ENCODE peak calls at places on chromosomes 3 and 15, in four cellular contexts. One of them, this sample, is unnamed.
A peak's percentile ranks its signal among the peaks of the same experiment; 100 is the strongest.

GRCh38 chr3:45105855-45106655 is 40.1 kb downstream of the CDCP1 start:
- DNase-seq in uterus: no peak
- DNase-seq in MCF 10A: peak; percentile 58
- DNase-seq in WTC11: no peak
- DNase-seq in this sample: no peak

GRCh38 chr3:49140080-49140479 is 7.2 kb upstream of the LAMB2 start:
- DNase-seq in uterus: no peak
- DNase-seq in WTC11: no peak
- DNase-seq in MCF 10A: no peak
- DNase-seq in this sample: no peak

GRCh38 chr3:196661400-196661799 is 21.9 kb downstream of the NRROS start:
- DNase-seq in uterus: no peak
- DNase-seq in WTC11: no peak
- DNase-seq in MCF 10A: no peak
- DNase-seq in this sample: no peak

GRCh38 chr3:176840604-176841287 is 356.5 kb downstream of the TBL1XR1 start:
- DNase-seq in WTC11: no peak
- DNase-seq in MCF 10A: no peak
- DNase-seq in uterus: no peak
- DNase-seq in this sample: no peak

GRCh38 chr15:75213768-75214221 is 12.1 kb downstream of the C15orf39 start:
- DNase-seq in MCF 10A: no peak
- DNase-seq in WTC11: no peak
- DNase-seq in uterus: no peak
- DNase-seq in this sample: no peak

GRCh38 chr15:63623231-63623969 is 26.2 kb downstream of the FBXL22 start:
- DNase-seq in uterus: no peak
- DNase-seq in WTC11: no peak
- DNase-seq in MCF 10A: no peak
- DNase-seq in this sample: no peak

GRCh38 chr3:8555705-8556314 is 54.2 kb downstream of the LMCD1 start:
- DNase-seq in uterus: no peak
- DNase-seq in MCF 10A: no peak
- DNase-seq in WTC11: no peak
- DNase-seq in this sample: no peak

GRCh38 chr3:27387625-27388024 is 18.4 kb upstream of the NEK10 start:
- DNase-seq in WTC11: peak; percentile 14
- DNase-seq in MCF 10A: no peak
- DNase-seq in uterus: no peak
- DNase-seq in this sample: no peak

GRCh38 chr15:51982013-51982769 is 10.6 kb upstream of the LEO1 start:
- DNase-seq in uterus: peak; percentile 22
- DNase-seq in WTC11: no peak
- DNase-seq in MCF 10A: peak; percentile 78
- DNase-seq in this sample: peak; percentile 22

GRCh38 chr3:115077501-115078250 is 69.4 kb downstream of the ZBTB20 start:
- DNase-seq in WTC11: no peak
- DNase-seq in uterus: no peak
- DNase-seq in MCF 10A: no peak
- DNase-seq in this sample: no peak

GRCh38 chr3:8712871-8713360 is 20.7 kb upstream of the CAV3 start:
- DNase-seq in MCF 10A: no peak
- DNase-seq in WTC11: no peak
- DNase-seq in uterus: no peak
- DNase-seq in this sample: no peak

GRCh38 chr3:107217161-107217560 is 160.1 kb upstream of the CCDC54 start:
- DNase-seq in uterus: no peak
- DNase-seq in WTC11: no peak
- DNase-seq in MCF 10A: peak; percentile 92
- DNase-seq in this sample: no peak

GRCh38 chr3:5047764-5048163 is 68.5 kb downstream of the BHLHE40 start:
- DNase-seq in uterus: no peak
- DNase-seq in WTC11: no peak
- DNase-seq in MCF 10A: no peak
- DNase-seq in this sample: no peak

GRCh38 chr3:128619146-128619890 is 31.3 kb downstream of the RPN1 start:
- DNase-seq in uterus: no peak
- DNase-seq in MCF 10A: peak; percentile 79
- DNase-seq in WTC11: no peak
- DNase-seq in this sample: no peak

GRCh38 chr3:142022381-142022780 is 127.0 kb downstream of the TFDP2 start:
- DNase-seq in WTC11: no peak
- DNase-seq in MCF 10A: no peak
- DNase-seq in uterus: no peak
- DNase-seq in this sample: no peak

GRCh38 chr3:134372405-134373277 is 1.6 kb downstream of the AMOTL2 start:
- DNase-seq in WTC11: no peak
- DNase-seq in uterus: no peak
- DNase-seq in MCF 10A: no peak
- DNase-seq in this sample: no peak

GRCh38 chr3:23129817-23130216 is 73.3 kb upstream of the UBE2E2 start:
- DNase-seq in MCF 10A: no peak
- DNase-seq in WTC11: no peak
- DNase-seq in uterus: no peak
- DNase-seq in this sample: no peak

GRCh38 chr3:168216851-168217250 is 121.1 kb upstream of the GOLIM4 start:
- DNase-seq in uterus: no peak
- DNase-seq in MCF 10A: no peak
- DNase-seq in WTC11: no peak
- DNase-seq in this sample: no peak

GRCh38 chr3:187519428-187519890 is 150.7 kb downstream of the SST start:
- DNase-seq in uterus: no peak
- DNase-seq in WTC11: peak; percentile 35
- DNase-seq in MCF 10A: no peak
- DNase-seq in this sample: no peak

GRCh38 chr15:66095871-66096710 is 157.5 kb downstream of the MEGF11 start:
- DNase-seq in MCF 10A: no peak
- DNase-seq in uterus: no peak
- DNase-seq in WTC11: no peak
- DNase-seq in this sample: no peak

GRCh38 chr3:13012228-13012691 is 61.0 kb downstream of the IQSEC1 start:
- DNase-seq in MCF 10A: no peak
- DNase-seq in uterus: no peak
- DNase-seq in WTC11: no peak
- DNase-seq in this sample: no peak

GRCh38 chr3:9930804-9931418 is 2.7 kb upstream of the CRELD1 start:
- DNase-seq in WTC11: no peak
- DNase-seq in uterus: no peak
- DNase-seq in MCF 10A: no peak
- DNase-seq in this sample: no peak

GRCh38 chr15:91954211-91954804 is 100.8 kb downstream of the SLCO3A1 start:
- DNase-seq in WTC11: no peak
- DNase-seq in MCF 10A: no peak
- DNase-seq in uterus: no peak
- DNase-seq in this sample: no peak

GRCh38 chr15:60255390-60255789 is 142.4 kb downstream of the ANXA2 start:
- DNase-seq in MCF 10A: peak; percentile 85
- DNase-seq in uterus: no peak
- DNase-seq in WTC11: no peak
- DNase-seq in this sample: no peak

GRCh38 chr15:69225355-69226027 is 65.1 kb downstream of the GLCE start:
- DNase-seq in MCF 10A: peak; percentile 25
- DNase-seq in uterus: no peak
- DNase-seq in WTC11: no peak
- DNase-seq in this sample: no peak

GRCh38 chr3:109944836-109945235 is 607.5 kb upstream of the DPPA4 start:
- DNase-seq in MCF 10A: no peak
- DNase-seq in WTC11: no peak
- DNase-seq in uterus: no peak
- DNase-seq in this sample: no peak

GRCh38 chr3:176120507-176120906 is 1076.8 kb downstream of the TBL1XR1 start:
- DNase-seq in MCF 10A: no peak
- DNase-seq in uterus: no peak
- DNase-seq in WTC11: no peak
- DNase-seq in this sample: no peak

DNA sequence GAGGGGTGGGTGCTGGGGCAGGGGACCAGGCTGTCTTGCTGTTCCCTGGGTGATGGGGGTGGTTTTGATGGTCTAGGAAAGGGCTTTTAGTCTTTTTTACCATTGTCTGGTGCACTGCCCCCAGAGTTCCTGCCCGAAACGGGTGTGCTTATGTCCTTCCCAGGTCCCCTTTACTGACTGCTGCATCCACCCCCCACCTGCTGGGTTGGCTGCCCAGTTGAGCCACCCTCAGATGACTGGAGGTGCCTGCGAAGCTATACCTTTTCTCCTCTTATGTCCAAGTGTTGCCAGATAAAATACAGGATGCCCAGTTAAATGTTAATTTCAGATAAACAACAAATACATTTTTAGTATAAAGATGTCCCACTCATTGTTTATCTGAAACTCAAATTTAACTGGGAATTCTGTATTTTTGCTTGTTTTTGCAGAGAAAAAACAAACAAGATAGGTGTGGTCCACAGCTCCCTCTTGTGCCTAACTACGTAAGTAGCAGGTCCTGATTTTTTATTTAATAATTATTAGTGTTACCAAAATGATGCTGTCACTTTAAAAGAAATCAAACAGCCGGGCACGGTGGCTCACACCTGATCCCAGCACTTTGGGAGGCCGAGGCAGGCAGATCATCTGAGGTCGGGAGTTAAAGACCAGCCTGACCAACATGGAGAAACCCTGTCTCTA is 6.1 kb upstream of the RPP14 start:
- DNase-seq in MCF 10A: peak; percentile 38
- DNase-seq in WTC11: no peak
- DNase-seq in uterus: no peak
- DNase-seq in this sample: no peak
- TF ChIP-seq CTCF in MCF 10A: peak; percentile 54
- TF ChIP-seq CTCF in WTC11: peak; percentile 48
- TF ChIP-seq CTCF in uterus: peak; percentile 53
- TF ChIP-seq CTCF in this sample: peak; percentile 64

GRCh38 chr3:192772495-192772894 is 45.2 kb upstream of the FGF12 start:
- DNase-seq in uterus: no peak
- DNase-seq in WTC11: peak; percentile 61
- DNase-seq in MCF 10A: peak; percentile 49
- DNase-seq in this sample: peak; percentile 54
- TF ChIP-seq CTCF in uterus: no peak
- TF ChIP-seq CTCF in WTC11: peak; percentile 44
- TF ChIP-seq CTCF in MCF 10A: peak; percentile 39
- TF ChIP-seq CTCF in this sample: no peak

GRCh38 chr15:101618861-101619614 is 33.1 kb downstream of the TM2D3 start:
- DNase-seq in MCF 10A: no peak
- DNase-seq in WTC11: no peak
- DNase-seq in uterus: no peak
- DNase-seq in this sample: no peak
- TF ChIP-seq CTCF in MCF 10A: no peak
- TF ChIP-seq CTCF in WTC11: no peak
- TF ChIP-seq CTCF in uterus: no peak
- TF ChIP-seq CTCF in this sample: no peak

DNA sequence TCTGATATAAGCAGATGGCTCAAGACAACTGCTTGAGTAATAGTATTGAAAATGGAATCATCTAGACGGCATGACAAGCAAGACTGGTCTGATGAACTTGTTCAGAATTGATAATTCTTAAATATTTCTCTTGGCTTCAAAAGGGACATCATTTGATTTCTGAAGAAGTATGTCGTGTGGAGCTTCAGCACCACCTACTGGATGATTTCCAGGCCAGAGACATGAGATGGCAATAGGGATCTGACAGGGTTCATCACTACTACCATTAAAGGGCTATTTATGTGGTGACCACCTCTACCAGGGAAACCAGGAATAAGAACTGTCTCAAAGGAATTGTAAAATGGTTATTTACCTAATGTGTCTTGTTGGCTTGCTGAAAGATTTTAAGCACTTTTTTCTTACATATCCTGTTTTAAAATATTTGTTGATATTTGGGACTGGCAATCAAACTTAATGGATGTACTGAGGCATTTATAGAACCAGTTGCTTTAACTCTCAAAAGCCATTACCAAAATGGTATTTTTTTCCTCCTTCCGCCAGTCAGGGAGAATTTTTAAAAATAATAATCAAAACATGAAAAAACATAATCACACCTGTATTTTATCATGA is 99.5 kb upstream of the FAM98B start:
- DNase-seq in WTC11: peak; percentile 58
- DNase-seq in MCF 10A: peak; percentile 78
- DNase-seq in uterus: peak; percentile 65
- DNase-seq in this sample: peak; percentile 67
- TF ChIP-seq CTCF in WTC11: peak; percentile 42
- TF ChIP-seq CTCF in MCF 10A: peak; percentile 63
- TF ChIP-seq CTCF in uterus: peak; percentile 70
- TF ChIP-seq CTCF in this sample: peak; percentile 46

GRCh38 chr3:30607032-30607833 is 832 bp downstream of the TGFBR2 start:
- DNase-seq in WTC11: peak; percentile 66
- DNase-seq in MCF 10A: peak; percentile 60
- DNase-seq in uterus: peak; percentile 76
- DNase-seq in this sample: peak; percentile 68

GRCh38 chr3:30604566-30604965 is 1.8 kb upstream of the TGFBR2 start:
- DNase-seq in MCF 10A: no peak
- DNase-seq in WTC11: no peak
- DNase-seq in uterus: no peak
- DNase-seq in this sample: no peak

GRCh38 chr3:30605005-30605404 is 1.4 kb upstream of the TGFBR2 start:
- DNase-seq in uterus: no peak
- DNase-seq in WTC11: no peak
- DNase-seq in MCF 10A: no peak
- DNase-seq in this sample: no peak

GRCh38 chr3:30605706-30606300 is 598 bp upstream of the TGFBR2 start:
- DNase-seq in MCF 10A: no peak
- DNase-seq in uterus: no peak
- DNase-seq in WTC11: no peak
- DNase-seq in this sample: no peak

DNA sequence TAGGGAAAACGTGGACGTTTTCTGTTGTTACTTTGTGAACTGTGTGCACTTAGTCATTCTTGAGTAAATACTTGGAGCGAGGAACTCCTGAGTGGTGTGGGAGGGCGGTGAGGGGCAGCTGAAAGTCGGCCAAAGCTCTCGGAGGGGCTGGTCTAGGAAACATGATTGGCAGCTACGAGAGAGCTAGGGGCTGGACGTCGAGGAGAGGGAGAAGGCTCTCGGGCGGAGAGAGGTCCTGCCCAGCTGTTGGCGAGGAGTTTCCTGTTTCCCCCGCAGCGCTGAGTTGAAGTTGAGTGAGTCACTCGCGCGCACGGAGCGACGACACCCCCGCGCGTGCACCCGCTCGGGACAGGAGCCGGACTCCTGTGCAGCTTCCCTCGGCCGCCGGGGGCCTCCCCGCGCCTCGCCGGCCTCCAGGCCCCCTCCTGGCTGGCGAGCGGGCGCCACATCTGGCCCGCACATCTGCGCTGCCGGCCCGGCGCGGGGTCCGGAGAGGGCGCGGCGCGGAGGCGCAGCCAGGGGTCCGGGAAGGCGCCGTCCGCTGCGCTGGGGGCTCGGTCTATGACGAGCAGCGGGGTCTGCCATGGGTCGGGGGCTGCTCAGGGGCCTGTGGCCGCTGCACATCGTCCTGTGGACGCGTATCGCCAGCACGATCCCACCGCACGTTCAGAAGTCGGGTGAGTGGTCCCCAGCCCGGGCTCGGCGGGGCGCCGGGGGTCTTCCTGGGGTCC is at the start of gene TGFBR2:
- DNase-seq in MCF 10A: peak; percentile 98
- DNase-seq in uterus: peak; percentile 97
- DNase-seq in WTC11: peak; percentile 74
- DNase-seq in this sample: peak; percentile 90
- TF ChIP-seq CTCF in MCF 10A: peak; percentile 21
- TF ChIP-seq CTCF in uterus: no peak
- TF ChIP-seq CTCF in WTC11: no peak
- TF ChIP-seq CTCF in this sample: no peak

GRCh38 chr15:43370975-43371974 is at the start of the genes TUBGCP4 and ZSCAN29:
- DNase-seq in WTC11: peak; percentile 92
- DNase-seq in uterus: peak; percentile 70
- DNase-seq in MCF 10A: peak; percentile 76
- DNase-seq in this sample: peak; percentile 88
- TF ChIP-seq CTCF in WTC11: no peak
- TF ChIP-seq CTCF in uterus: no peak
- TF ChIP-seq CTCF in MCF 10A: peak; percentile 44
- TF ChIP-seq CTCF in this sample: peak; percentile 34